ENCODE peak calls at places on chromosomes 6 and 20, in five cellular contexts. H is cerebellar cortex; D is CD8-positive, alpha-beta memory T cell; L is NCI-H187 treated with DMSO at 0.1 percent for 48 hours; O is T-helper 9 cell. G is an unnamed sample.

GRCh38 chr20:49854190-49854875 is 41.7 kb downstream of the SLC9A8 start:
- DNase-seq in H (peak; percentile 61), D (no peak), L (no peak), O (no peak), G (no peak)

GRCh38 chr20:20022498-20022897 is 5.3 kb downstream of the NAA20 start:
- DNase-seq in H (no peak), L (no peak), O (no peak), D (no peak), G (no peak)

GRCh38 chr6:169398342-169399105 is 144.9 kb upstream of the THBS2 start:
- DNase-seq in O (no peak), H (no peak), D (no peak), L (no peak), G (no peak)

GRCh38 chr6:128659878-128660622 is 139.7 kb upstream of the PTPRK start:
- DNase-seq in H (no peak), L (no peak), D (no peak), O (no peak), G (no peak)

GRCh38 chr6:35327349-35328027 is 14.9 kb upstream of the PPARD start:
- DNase-seq in O (peak; percentile 63), H (peak; percentile 59), L (no peak), D (peak; percentile 58), G (peak; percentile 67)

GRCh38 chr6:10256113-10256690 is 158.7 kb downstream of the TFAP2A start:
- DNase-seq in H (no peak), L (no peak), D (no peak), O (no peak), G (no peak)

GRCh38 chr6:81594501-81594900 is 158.0 kb downstream of the TENT5A start:
- DNase-seq in H (no peak), L (no peak), D (no peak), O (no peak), G (no peak)

GRCh38 chr20:50416269-50416863 is 93.8 kb upstream of the PTPN1 start:
- DNase-seq in O (no peak), L (no peak), D (no peak), H (no peak), G (no peak)

GRCh38 chr6:155628315-155628714 is 172.7 kb upstream of the NOX3 start:
- DNase-seq in O (no peak), D (no peak), L (no peak), H (no peak), G (no peak)

GRCh38 chr6:29796026-29796425 is 31.6 kb upstream of the HLA-G start:
- DNase-seq in D (no peak), L (no peak), O (no peak), H (no peak), G (no peak)

GRCh38 chr6:155103816-155104366 is 108.8 kb downstream of the TIAM2 start:
- DNase-seq in L (no peak), D (no peak), O (no peak), H (no peak), G (no peak)

GRCh38 chr20:47681977-47682812 is 103.1 kb downstream of the SULF2 start:
- DNase-seq in L (no peak), H (no peak), O (no peak), D (no peak), G (no peak)

GRCh38 chr6:51768087-51768486 is 319.3 kb downstream of the PKHD1 start:
- DNase-seq in D (no peak), O (no peak), H (no peak), L (no peak), G (no peak)

GRCh38 chr6:156474507-156475120 is 302.6 kb upstream of the ARID1B start:
- DNase-seq in D (no peak), H (no peak), L (no peak), O (no peak), G (no peak)

GRCh38 chr6:154302111-154302752 is 54.4 kb downstream of the IPCEF1 start:
- DNase-seq in D (no peak), O (no peak), L (no peak), H (no peak), G (no peak)

GRCh38 chr6:20632696-20633095 is 98.4 kb downstream of the CDKAL1 start:
- DNase-seq in H (no peak), L (no peak), D (no peak), O (no peak), G (no peak)

GRCh38 chr6:154485784-154486183 is 24.7 kb downstream of the CNKSR3 start:
- DNase-seq in O (no peak), D (no peak), L (no peak), H (no peak), G (no peak)

GRCh38 chr6:8758412-8758811 is 323.1 kb upstream of the SLC35B3 start:
- DNase-seq in H (no peak), L (no peak), O (no peak), D (no peak), G (no peak)

GRCh38 chr20:47389867-47390347 is 33.4 kb upstream of the ZMYND8 start:
- DNase-seq in H (no peak), D (no peak), L (no peak), O (no peak), G (no peak)

GRCh38 chr6:42572523-42572922 is 8.7 kb downstream of the UBR2 start:
- DNase-seq in L (no peak), D (no peak), O (no peak), H (peak; percentile 14), G (no peak)

GRCh38 chr20:20567712-20568111 is 144.7 kb downstream of the RALGAPA2 start:
- DNase-seq in O (no peak), H (no peak), L (no peak), D (no peak), G (no peak)

GRCh38 chr6:36130672-36131516 is 581 bp downstream of the MAPK13 start:
- DNase-seq in D (peak; percentile 44), O (peak; percentile 41), H (no peak), L (no peak), G (no peak)

GRCh38 chr6:34564181-34564580 is 8.1 kb upstream of the SPDEF start:
- DNase-seq in L (no peak), D (no peak), H (no peak), O (no peak), G (no peak)

GRCh38 chr20:20711413-20711812 is 1.0 kb downstream of the RALGAPA2 start:
- DNase-seq in O (peak; percentile 2), D (no peak), H (peak; percentile 7), L (no peak), G (no peak)

GRCh38 chr6:96721227-96721626 is 116.0 kb downstream of the GPR63 start:
- DNase-seq in L (no peak), O (no peak), H (no peak), D (no peak), G (no peak)

GRCh38 chr6:127893541-127893940 is 7.3 kb downstream of the THEMIS start:
- DNase-seq in O (no peak), H (no peak), L (no peak), D (no peak), G (no peak)